ENCODE peak calls at places on chromosome 20, in four cellular contexts. K is astrocyte, X is IMR-90, A is kidney. Z is an unnamed sample.

GRCh38 chr20:30593572-30593971 is 663.9 kb upstream of the DEFB115 start:
- DNase-seq in K (no peak), X (no peak), A (no peak), Z (no peak)

GRCh38 chr20:2475850-2476741 is 5.5 kb upstream of the SNRPB start:
- DNase-seq in K (no peak), X (no peak), A (no peak), Z (no peak)

GRCh38 chr20:46013826-46014516 is 5.3 kb downstream of the MMP9 start:
- DNase-seq in K (no peak), X (peak; percentile 32), A (peak; percentile 83), Z (peak; percentile 56)

GRCh38 chr20:61954276-61955021 is 111.2 kb downstream of the TAF4 start:
- DNase-seq in K (no peak), X (no peak), A (peak; percentile 62), Z (no peak)

GRCh38 chr20:1509237-1509636 is 18.0 kb upstream of the SIRPB2 start:
- DNase-seq in K (peak; percentile 8), X (peak; percentile 37), A (no peak), Z (no peak)

GRCh38 chr20:11266571-11266970 is 592.8 kb upstream of the JAG1 start:
- DNase-seq in K (no peak), X (peak; percentile 4), A (no peak), Z (no peak)

GRCh38 chr20:49674383-49675352 is 39.0 kb downstream of the B4GALT5 start:
- DNase-seq in K (peak; percentile 82), X (peak; percentile 30), A (no peak), Z (peak; percentile 72)

GRCh38 chr20:50837532-50838321 is 42.9 kb downstream of the BCAS4 start:
- DNase-seq in K (peak; percentile 94), X (peak; percentile 83), A (no peak), Z (no peak)

GRCh38 chr20:59775221-59776055 is 158.0 kb downstream of the SYCP2 start:
- DNase-seq in K (no peak), X (no peak), A (no peak), Z (peak; percentile 9)

GRCh38 chr20:22305391-22305790 is 279.0 kb downstream of the FOXA2 start:
- DNase-seq in K (no peak), X (no peak), A (no peak), Z (no peak)

GRCh38 chr20:22691369-22692118 is 107.2 kb upstream of the FOXA2 start:
- DNase-seq in K (peak; percentile 14), X (peak; percentile 63), A (peak; percentile 92), Z (peak; percentile 74)

GRCh38 chr20:21705466-21706344 is at the start of gene PAX1:
- DNase-seq in K (no peak), X (no peak), A (no peak), Z (no peak)

GRCh38 chr20:47330933-47331708 is 25.4 kb downstream of the ZMYND8 start:
- DNase-seq in K (peak; percentile 87), X (peak; percentile 92), A (no peak), Z (peak; percentile 37)

GRCh38 chr20:53916173-53916512 is 154.3 kb downstream of the BCAS1 start:
- DNase-seq in K (no peak), X (no peak), A (no peak), Z (no peak)

GRCh38 chr20:50646483-50646996 is 44.8 kb downstream of the RIPOR3 start:
- DNase-seq in K (peak; percentile 26), X (peak; percentile 86), A (no peak), Z (no peak)

GRCh38 chr20:11296221-11296620 is 621.5 kb upstream of the BTBD3 start:
- DNase-seq in K (no peak), X (no peak), A (no peak), Z (no peak)

GRCh38 chr20:45998337-45998736 is 10.4 kb upstream of the MMP9 start:
- DNase-seq in K (no peak), X (no peak), A (peak; percentile 2), Z (no peak)

GRCh38 chr20:11056414-11056813 is 382.6 kb upstream of the JAG1 start:
- DNase-seq in K (no peak), X (no peak), A (no peak), Z (no peak)

GRCh38 chr20:60845146-60845545 is 406.9 kb upstream of the CDH4 start:
- DNase-seq in K (no peak), X (no peak), A (no peak), Z (no peak)

GRCh38 chr20:58875541-58876134 is 23.1 kb downstream of the GNAS start:
- DNase-seq in K (peak; percentile 56), X (peak; percentile 78), A (no peak), Z (no peak)

GRCh38 chr20:63830821-63831593 is at the start of gene ZBTB46:
- DNase-seq in K (no peak), X (peak; percentile 49), A (peak; percentile 79), Z (peak; percentile 63)

GRCh38 chr20:50226093-50226974 is 35.7 kb downstream of the CEBPB start:
- DNase-seq in K (peak; percentile 58), X (peak; percentile 68), A (peak; percentile 86), Z (peak; percentile 42)

GRCh38 chr20:44496976-44497375 is 21.3 kb downstream of the TTPAL start:
- DNase-seq in K (peak; percentile 92), X (peak; percentile 96), A (no peak), Z (no peak)

GRCh38 chr20:41222703-41223102 is 85.4 kb downstream of the PLCG1 start:
- DNase-seq in K (no peak), X (peak; percentile 54), A (no peak), Z (no peak)

GRCh38 chr20:55961351-55962320 is 43.7 kb downstream of the CBLN4 start:
- DNase-seq in K (no peak), X (no peak), A (peak; percentile 65), Z (no peak)

GRCh38 chr20:57780398-57780797 is 70.6 kb upstream of the PMEPA1 start:
- DNase-seq in K (no peak), X (no peak), A (no peak), Z (no peak)

GRCh38 chr20:12110711-12111110 is 193.0 kb downstream of the BTBD3 start:
- DNase-seq in K (peak; percentile 71), X (no peak), A (no peak), Z (no peak)

GRCh38 chr20:9203081-9203447 is 134.2 kb downstream of the PLCB4 start:
- DNase-seq in K (no peak), X (peak; percentile 48), A (no peak), Z (no peak)

GRCh38 chr20:41159547-41159946 is 22.2 kb downstream of the PLCG1 start:
- DNase-seq in K (no peak), X (no peak), A (no peak), Z (no peak)

GRCh38 chr20:10381477-10381876 is 52.5 kb downstream of the MKKS start:
- DNase-seq in K (no peak), X (no peak), A (no peak), Z (no peak)

GRCh38 chr20:50586531-50587232 is 76.5 kb downstream of the PTPN1 start:
- DNase-seq in K (no peak), X (no peak), A (peak; percentile 60), Z (no peak)

GRCh38 chr20:9119776-9120175 is 50.9 kb downstream of the PLCB4 start:
- DNase-seq in K (no peak), X (no peak), A (no peak), Z (no peak)

GRCh38 chr20:9103955-9104354 is 35.1 kb downstream of the PLCB4 start:
- DNase-seq in K (no peak), X (no peak), A (no peak), Z (no peak)

DNA sequence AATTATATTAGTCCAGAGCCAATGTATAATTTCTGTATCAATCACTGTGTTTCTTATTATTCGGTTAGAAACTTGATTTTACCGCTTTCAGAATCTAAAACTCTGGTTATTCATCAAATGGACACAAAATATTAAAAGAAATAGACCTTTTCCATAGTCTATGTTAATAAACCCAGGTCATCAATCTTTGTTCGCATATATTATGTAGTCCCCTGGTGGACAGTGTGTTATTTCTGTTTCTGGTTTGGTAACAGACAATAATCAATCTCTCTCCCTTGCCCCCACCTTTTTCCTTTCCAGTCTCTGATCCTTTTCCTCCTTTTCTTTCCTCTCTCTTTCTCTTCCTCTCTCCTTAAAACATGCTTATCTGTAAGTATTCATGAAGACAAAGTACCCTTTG is 139.0 kb downstream of the FLRT3 start:
- DNase-seq in K (no peak), X (no peak), A (no peak), Z (no peak)
- TF ChIP-seq CTCF in K (no peak), X (no peak), A (no peak), Z (no peak)

GRCh38 chr20:37411408-37412306 is 65.7 kb downstream of the SRC start:
- DNase-seq in K (no peak), X (no peak), A (no peak), Z (no peak)

GRCh38 chr20:37413023-37413334 is 67.0 kb downstream of the SRC start:
- DNase-seq in K (no peak), X (no peak), A (no peak), Z (no peak)

GRCh38 chr20:37414636-37415035 is 68.7 kb downstream of the SRC start:
- DNase-seq in K (no peak), X (no peak), A (no peak), Z (no peak)

GRCh38 chr20:37414133-37414532 is 68.2 kb downstream of the SRC start:
- DNase-seq in K (no peak), X (no peak), A (no peak), Z (no peak)

DNA sequence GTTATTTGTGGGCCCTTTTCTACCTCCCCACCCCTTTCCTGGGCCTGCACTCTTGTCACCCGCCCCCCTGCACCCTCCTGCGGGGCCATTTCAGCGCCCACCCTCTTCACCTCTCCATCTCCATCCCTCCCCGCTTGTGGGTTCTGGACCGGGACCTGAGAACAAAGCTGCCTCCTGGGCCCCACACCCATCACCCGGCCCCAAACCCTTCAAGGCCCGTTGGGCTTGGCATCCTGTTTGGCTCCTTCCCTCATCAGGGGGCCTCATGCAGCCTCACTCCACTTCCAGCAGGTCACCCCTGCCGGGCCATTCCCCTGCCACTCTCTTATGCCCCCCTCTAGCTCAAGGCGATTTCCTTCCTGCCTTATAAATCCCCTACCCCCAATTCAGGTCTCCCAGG is 67.4 kb downstream of the SRC start:
- DNase-seq in K (no peak), X (no peak), A (no peak), Z (no peak)
- H3K9ac ChIP-seq in K (no peak overlapping the region), X (no peak overlapping the region), A (no peak overlapping the region), Z (no peak overlapping the region)

DNA sequence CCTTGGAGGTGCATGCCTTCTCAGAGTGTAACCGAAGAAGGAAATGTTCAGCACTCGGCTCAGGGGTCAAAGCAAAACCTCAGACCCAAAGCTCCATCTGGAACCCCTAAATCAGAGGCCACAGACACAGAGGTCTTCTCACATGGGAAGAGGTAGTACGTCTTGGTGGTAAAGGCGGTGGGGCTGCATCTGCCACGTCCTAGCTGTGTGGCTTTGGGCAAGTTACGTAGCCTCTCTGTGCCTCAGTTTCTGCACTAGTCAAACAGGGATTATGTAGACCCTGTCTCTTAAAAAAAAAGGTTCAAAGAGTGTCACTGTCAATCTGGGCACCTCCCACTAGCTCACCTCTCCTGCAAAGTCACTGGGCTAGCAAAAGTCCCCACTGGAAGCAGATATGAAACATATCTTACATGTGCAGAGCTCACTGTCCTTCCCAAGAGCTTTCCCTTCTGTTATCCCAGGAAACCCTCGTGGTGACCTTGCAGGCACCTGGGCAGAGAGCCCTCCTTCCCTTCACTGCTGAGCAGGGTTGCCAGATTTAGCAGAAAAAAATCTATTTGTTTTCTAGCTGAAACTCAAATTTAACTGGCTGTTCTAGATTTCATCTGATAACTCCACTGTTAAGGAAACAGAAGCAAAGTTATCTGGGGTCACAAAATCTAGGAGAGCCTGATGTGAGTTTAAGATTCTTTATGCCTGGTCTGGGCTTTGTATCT is 18.0 kb upstream of the NAA20 start:
- DNase-seq in K (no peak), X (no peak), A (no peak), Z (no peak)
- H3K4me1 ChIP-seq in K (peaks cover 12% of the 10 kb centered on the region), X (peaks cover 26% of the 10 kb centered on the region), A (peaks cover 38% of the 10 kb centered on the region), Z (peaks cover under 1% of the 10 kb centered on the region)

DNA sequence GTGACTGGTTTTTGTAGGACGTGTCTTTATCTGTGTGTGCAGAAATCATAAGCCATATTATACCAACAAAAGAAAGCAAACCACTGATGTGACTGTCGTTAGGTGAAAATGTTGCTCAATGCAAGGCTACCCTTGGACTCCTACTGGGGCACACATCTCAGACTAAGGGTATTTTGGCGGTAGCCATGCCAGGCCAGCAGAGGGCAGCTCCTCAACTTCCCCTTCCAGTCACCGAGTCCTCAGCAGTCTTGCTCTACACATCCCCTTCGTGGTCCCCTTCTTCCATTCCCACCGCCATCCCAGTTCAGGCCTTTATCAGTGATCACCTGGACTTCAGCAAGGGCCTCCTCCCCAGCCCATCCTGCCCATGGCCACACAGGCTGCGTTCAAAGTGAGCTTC is 113.7 kb upstream of the GGTLC1 start:
- DNase-seq in K (no peak), X (no peak), A (no peak), Z (no peak)
- TF ChIP-seq CTCF in K (peak; percentile 8), X (no peak), A (peak; percentile 30), Z (no peak)